ENCODE peak calls at places on chromosomes 2 and 18, in five cellular contexts. One of them, this sample, is unnamed.

GRCh38 chr2:86194751-86195054 is 559 bp downstream of the IMMT start:
- DNase-seq in HTR-8/SVneo: no peak
- DNase-seq in fibroblast of lung: peak
- DNase-seq in KG1: peak
- DNase-seq in neural crest cell: no peak
- DNase-seq in this sample: peak

GRCh38 chr2:3354986-3355385 is 22.6 kb downstream of the EIPR1 start:
- DNase-seq in HTR-8/SVneo: no peak
- DNase-seq in fibroblast of lung: no peak
- DNase-seq in KG1: no peak
- DNase-seq in neural crest cell: no peak
- DNase-seq in this sample: no peak

GRCh38 chr18:75211721-75212625 is 1.4 kb downstream of the TSHZ1 start:
- DNase-seq in HTR-8/SVneo: no peak
- DNase-seq in fibroblast of lung: peak
- DNase-seq in KG1: no peak
- DNase-seq in neural crest cell: peak
- DNase-seq in this sample: peak

GRCh38 chr2:160715428-160715827 is 221.8 kb upstream of the RBMS1 start:
- DNase-seq in HTR-8/SVneo: no peak
- DNase-seq in fibroblast of lung: no peak
- DNase-seq in KG1: no peak
- DNase-seq in neural crest cell: no peak
- DNase-seq in this sample: no peak

GRCh38 chr18:56479836-56480235 is 158.6 kb downstream of the TXNL1 start:
- DNase-seq in HTR-8/SVneo: no peak
- DNase-seq in fibroblast of lung: no peak
- DNase-seq in KG1: no peak
- DNase-seq in neural crest cell: no peak
- DNase-seq in this sample: no peak

GRCh38 chr2:237198144-237198900 is 112.6 kb downstream of the COPS8 start:
- DNase-seq in HTR-8/SVneo: no peak
- DNase-seq in fibroblast of lung: peak
- DNase-seq in KG1: no peak
- DNase-seq in neural crest cell: no peak
- DNase-seq in this sample: no peak

GRCh38 chr2:162258686-162259085 is 15.4 kb upstream of the FAP start:
- DNase-seq in HTR-8/SVneo: no peak
- DNase-seq in fibroblast of lung: peak
- DNase-seq in KG1: no peak
- DNase-seq in neural crest cell: no peak
- DNase-seq in this sample: no peak

GRCh38 chr2:227079726-227080125 is 84.3 kb downstream of the COL4A4 start:
- DNase-seq in HTR-8/SVneo: no peak
- DNase-seq in fibroblast of lung: peak
- DNase-seq in KG1: no peak
- DNase-seq in neural crest cell: no peak
- DNase-seq in this sample: no peak

GRCh38 chr2:18398833-18399232 is 161.6 kb downstream of the RDH14 start:
- DNase-seq in HTR-8/SVneo: no peak
- DNase-seq in fibroblast of lung: no peak
- DNase-seq in KG1: no peak
- DNase-seq in neural crest cell: no peak
- DNase-seq in this sample: no peak

GRCh38 chr2:96265349-96265839 is 403 bp downstream of the TMEM127 start:
- DNase-seq in HTR-8/SVneo: peak
- DNase-seq in fibroblast of lung: no peak
- DNase-seq in KG1: no peak
- DNase-seq in neural crest cell: peak
- DNase-seq in this sample: peak

GRCh38 chr2:212842544-212843185 is 304.1 kb upstream of the ERBB4 start:
- DNase-seq in HTR-8/SVneo: peak
- DNase-seq in fibroblast of lung: peak
- DNase-seq in KG1: no peak
- DNase-seq in neural crest cell: no peak
- DNase-seq in this sample: no peak

GRCh38 chr2:20182241-20182931 is 42.5 kb downstream of the SDC1 start:
- DNase-seq in HTR-8/SVneo: no peak
- DNase-seq in fibroblast of lung: peak
- DNase-seq in KG1: no peak
- DNase-seq in neural crest cell: no peak
- DNase-seq in this sample: no peak

GRCh38 chr2:6290212-6290611 is 575.5 kb downstream of the CMPK2 start:
- DNase-seq in HTR-8/SVneo: no peak
- DNase-seq in fibroblast of lung: no peak
- DNase-seq in KG1: no peak
- DNase-seq in neural crest cell: no peak
- DNase-seq in this sample: no peak

GRCh38 chr2:149388120-149388816 is 57.9 kb downstream of the LYPD6 start:
- DNase-seq in HTR-8/SVneo: peak
- DNase-seq in fibroblast of lung: no peak
- DNase-seq in KG1: no peak
- DNase-seq in neural crest cell: no peak
- DNase-seq in this sample: peak

GRCh38 chr2:71882949-71883472 is 264.7 kb downstream of the CYP26B1 start:
- DNase-seq in HTR-8/SVneo: peak
- DNase-seq in fibroblast of lung: peak
- DNase-seq in KG1: no peak
- DNase-seq in neural crest cell: peak
- DNase-seq in this sample: peak

GRCh38 chr2:62382757-62383156 is 123.2 kb downstream of the TMEM17 start:
- DNase-seq in HTR-8/SVneo: no peak
- DNase-seq in fibroblast of lung: peak
- DNase-seq in KG1: no peak
- DNase-seq in neural crest cell: no peak
- DNase-seq in this sample: no peak

GRCh38 chr2:145123606-145124005 is 603.7 kb upstream of the ZEB2 start:
- DNase-seq in HTR-8/SVneo: peak
- DNase-seq in fibroblast of lung: no peak
- DNase-seq in KG1: no peak
- DNase-seq in neural crest cell: no peak
- DNase-seq in this sample: no peak

GRCh38 chr18:77110400-77110799 is 22.2 kb downstream of the MBP start:
- DNase-seq in HTR-8/SVneo: no peak
- DNase-seq in fibroblast of lung: no peak
- DNase-seq in KG1: no peak
- DNase-seq in neural crest cell: no peak
- DNase-seq in this sample: no peak

GRCh38 chr2:126946323-126947089 is 47.8 kb downstream of the TEX51 start:
- DNase-seq in HTR-8/SVneo: no peak
- DNase-seq in fibroblast of lung: no peak
- DNase-seq in KG1: no peak
- DNase-seq in neural crest cell: no peak
- DNase-seq in this sample: no peak

This sample was measured in endodermal cell.